ENCODE peak calls at places on chromosomes 3 and 15, in ten cellular contexts. C is hepatocyte, B is PC-9, P is astrocyte, A is PC-3, M is K562, S is GM23248, N is GM12878, E is GM23338, J is MM.1S. I is an unnamed sample.

GRCh38 chr3:27253831-27254230 is 115.4 kb downstream of the NEK10 start:
- DNase-seq in E (peak; percentile 78), C (peak; percentile 49), P (peak; percentile 13), J (peak; percentile 69), S (peak; percentile 58), M (no peak), A (peak; percentile 81), N (peak; percentile 1), B (peak; percentile 37), I (peak; percentile 45)

GRCh38 chr15:45497261-45497660 is 25.3 kb downstream of the SLC30A4 start:
- DNase-seq in A (no peak), J (no peak), B (no peak), M (no peak), S (no peak), C (no peak), N (no peak), E (no peak), P (no peak), I (no peak)

GRCh38 chr3:64684715-64685261 is 3.0 kb downstream of the ADAMTS9 start:
- DNase-seq in C (peak; percentile 64), E (peak; percentile 60), B (peak; percentile 38), P (peak; percentile 10), S (peak; percentile 67), M (no peak), N (no peak), A (no peak), J (no peak), I (peak; percentile 21)

GRCh38 chr3:117059990-117060338 is 350.4 kb downstream of the TUSC7 start:
- DNase-seq in N (no peak), P (no peak), E (peak; percentile 29), C (no peak), M (no peak), A (no peak), B (no peak), S (no peak), J (no peak), I (no peak)

GRCh38 chr3:62875103-62876002 is at the start of gene CADPS:
- DNase-seq in S (peak; percentile 78), N (no peak), B (no peak), M (no peak), C (peak; percentile 11), A (no peak), J (no peak), E (peak; percentile 78), P (peak; percentile 53), I (peak; percentile 23)

GRCh38 chr3:12798559-12799179 is 2.2 kb downstream of the CAND2 start:
- DNase-seq in C (no peak), N (no peak), E (no peak), S (no peak), B (no peak), A (no peak), M (no peak), J (no peak), P (no peak), I (no peak)

GRCh38 chr3:13301295-13301987 is 118.7 kb downstream of the NUP210 start:
- DNase-seq in J (no peak), M (peak; percentile 54), P (peak; percentile 79), A (peak; percentile 82), N (peak; percentile 28), E (peak; percentile 95), S (peak; percentile 75), B (peak; percentile 60), C (peak; percentile 49), I (peak; percentile 53)

GRCh38 chr3:112813723-112814171 is 32.9 kb downstream of the CD200R1L start:
- DNase-seq in J (peak; percentile 21), S (peak; percentile 67), A (no peak), B (no peak), E (no peak), M (peak; percentile 16), N (peak; percentile 69), C (no peak), P (peak; percentile 74), I (no peak)

GRCh38 chr3:27589795-27590194 is 105.6 kb upstream of the SLC4A7 start:
- DNase-seq in C (no peak), P (peak; percentile 70), J (no peak), S (peak; percentile 70), A (no peak), B (no peak), E (no peak), M (no peak), N (no peak), I (no peak)

GRCh38 chr3:133463441-133463860 is 63.6 kb downstream of the BFSP2 start:
- DNase-seq in S (no peak), J (peak; percentile 55), P (no peak), E (no peak), N (no peak), C (no peak), M (no peak), A (no peak), B (peak; percentile 81), I (no peak)

GRCh38 chr3:64878372-64878771 is 190.6 kb upstream of the ADAMTS9 start:
- DNase-seq in M (no peak), B (peak; percentile 84), S (peak; percentile 42), J (no peak), C (peak; percentile 28), E (no peak), N (no peak), A (peak; percentile 7), P (peak; percentile 16), I (peak; percentile 57)

GRCh38 chr3:143972155-143972494 is 502 bp downstream of the DIPK2A start:
- DNase-seq in P (no peak), B (no peak), A (no peak), E (no peak), M (no peak), J (no peak), N (no peak), C (no peak), S (no peak), I (no peak)

GRCh38 chr15:101811902-101812301 is at the start of gene OR4F15:
- DNase-seq in C (no peak), A (no peak), S (no peak), M (no peak), N (no peak), J (no peak), B (no peak), P (no peak), E (no peak), I (no peak)

GRCh38 chr3:177300039-177300833 is 103.0 kb upstream of the TBL1XR1 start:
- DNase-seq in S (peak; percentile 23), J (no peak), C (peak; percentile 81), B (no peak), N (peak; percentile 40), M (peak; percentile 77), A (peak; percentile 26), P (peak; percentile 74), E (no peak), I (peak; percentile 31)

GRCh38 chr3:187736418-187736871 is 8.8 kb downstream of the BCL6 start:
- DNase-seq in A (peak; percentile 45), C (no peak), B (peak; percentile 66), J (no peak), M (peak; percentile 43), S (peak; percentile 82), N (no peak), P (peak; percentile 64), E (peak; percentile 36), I (peak; percentile 79)
- H3K4me3 ChIP-seq in A (no peak overlapping the region), C (no peak overlapping the region), B (no peak overlapping the region), J (no peak overlapping the region), M (no peak overlapping the region), S (no peak overlapping the region), N (no peak overlapping the region), P (no peak overlapping the region), E (peak overlapping the region; percentile 82), I (no peak overlapping the region)

GRCh38 chr3:11720220-11721113 is 76.8 kb upstream of the VGLL4 start:
- DNase-seq in N (no peak), M (peak; percentile 27), B (peak; percentile 74), C (peak; percentile 89), P (peak; percentile 53), J (peak; percentile 76), A (peak; percentile 81), S (peak; percentile 86), E (peak; percentile 74), I (peak; percentile 60)

GRCh38 chr3:11717768-11718581 is 74.3 kb upstream of the VGLL4 start:
- DNase-seq in P (peak; percentile 42), M (no peak), A (peak; percentile 22), B (no peak), C (peak; percentile 35), E (no peak), S (peak; percentile 69), J (no peak), N (no peak), I (peak; percentile 59)

GRCh38 chr3:11721114-11721440 is 77.4 kb upstream of the VGLL4 start:
- DNase-seq in J (no peak), M (no peak), A (no peak), N (no peak), S (no peak), E (no peak), B (no peak), P (no peak), C (peak; percentile 16), I (peak; percentile 8)

GRCh38 chr3:11718582-11719405 is 75.1 kb upstream of the VGLL4 start:
- DNase-seq in J (peak; percentile 57), M (no peak), C (peak; percentile 67), B (no peak), N (no peak), A (peak; percentile 52), S (peak; percentile 82), P (peak; percentile 46), E (peak; percentile 29), I (peak; percentile 60)

GRCh38 chr3:11719406-11720219 is 75.9 kb upstream of the VGLL4 start:
- DNase-seq in C (peak; percentile 96), M (peak; percentile 70), B (peak; percentile 79), J (peak; percentile 94), P (peak; percentile 25), E (peak; percentile 94), N (no peak), A (peak; percentile 97), S (peak; percentile 80), I (peak; percentile 52)
- TF ChIP-seq EZH2 in C (no peak), M (no peak), B (no peak), J (no peak), P (peak; percentile 28), E (no peak), N (no peak), A (no peak), S (no peak), I (no peak)

DNA sequence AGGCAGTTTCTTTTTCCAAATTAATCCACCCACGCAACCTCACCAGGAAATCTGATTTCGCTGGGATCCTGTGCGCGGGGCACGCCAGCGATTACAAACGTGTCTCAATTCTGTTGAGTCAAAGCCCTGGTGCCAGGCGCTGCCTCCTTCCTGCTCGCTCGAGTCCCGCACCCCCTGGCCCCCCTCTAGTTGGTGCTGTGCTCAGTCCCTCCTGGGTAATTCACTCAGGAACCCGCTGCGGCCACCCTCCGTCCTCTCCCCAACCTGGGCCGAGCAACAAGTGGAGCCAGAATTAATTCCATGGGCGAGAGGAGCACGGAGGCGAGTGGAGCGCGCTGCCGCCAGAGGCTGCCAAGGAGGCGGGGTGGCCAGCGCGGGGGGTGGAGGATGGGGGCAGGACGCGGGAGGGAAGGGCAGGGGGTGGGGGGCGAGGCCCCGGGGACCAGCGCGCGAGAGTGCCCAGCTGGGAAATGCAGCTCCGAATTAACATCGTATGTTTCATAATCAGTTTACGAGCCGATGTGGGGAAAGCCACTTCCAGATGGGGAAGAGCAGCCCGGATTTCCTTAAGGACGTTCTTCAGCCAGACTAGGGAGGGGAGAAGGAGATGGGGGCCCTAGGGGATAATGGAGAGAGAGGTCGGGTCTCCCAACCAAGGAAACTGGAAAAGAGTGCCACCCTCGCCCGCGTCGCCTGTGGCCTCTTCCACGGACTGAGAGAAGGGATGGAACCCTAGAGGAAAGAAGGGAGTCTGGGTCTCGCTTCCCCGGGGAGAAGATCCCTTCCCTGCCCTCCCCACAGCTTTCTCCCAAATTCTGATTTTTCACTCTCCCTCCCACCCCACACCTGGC is 5.8 kb downstream of the WNT5A start:
- DNase-seq in S (peak; percentile 91), N (no peak), A (peak; percentile 33), B (no peak), J (no peak), M (no peak), P (peak; percentile 73), E (peak; percentile 48), C (peak; percentile 69), I (peak; percentile 72)
- H3K4me3 ChIP-seq in S (peak overlapping the region; percentile 97), N (peak overlapping the region; percentile 47), A (peak overlapping the region; percentile 76), B (no peak overlapping the region), J (no peak overlapping the region), M (no peak overlapping the region), P (peak overlapping the region; percentile 95), E (peak overlapping the region; percentile 93), C (peak overlapping the region; percentile 14), I (peak overlapping the region; percentile 59)

GRCh38 chr15:88604972-88605506 is 16.1 kb upstream of the AEN start:
- DNase-seq in E (peak; percentile 52), B (no peak), P (no peak), N (no peak), M (no peak), J (no peak), C (no peak), S (no peak), A (no peak), I (no peak)
- TF ChIP-seq EZH2 in E (no peak), B (no peak), P (no peak), N (no peak), M (no peak), J (no peak), C (peak; percentile 28), S (no peak), A (no peak), I (no peak)

I was measured in fibroblast of lung.